ENCODE peak calls at places on chromosomes 2 and 18, in five cellular contexts. S is adrenal gland; Z is fibroblast of lung; N is pancreas; Y is CD4-positive, alpha-beta T cell. R is an unnamed sample.

GRCh38 chr2:60106836-60107529 is 446.5 kb downstream of the BCL11A start:
- DNase-seq in S (no peak), Z (no peak), N (peak), Y (no peak), R (no peak)

GRCh38 chr18:72869786-72870185 is 2.0 kb upstream of the NETO1 start:
- DNase-seq in S (no peak), Z (no peak), N (no peak), Y (no peak), R (no peak)

GRCh38 chr2:159199236-159199635 is 87.3 kb downstream of the WDSUB1 start:
- DNase-seq in S (no peak), Z (no peak), N (no peak), Y (no peak), R (no peak)

GRCh38 chr2:239274391-239275001 is 126.3 kb downstream of the HDAC4 start:
- DNase-seq in S (peak), Z (peak), N (peak), Y (no peak), R (peak)

GRCh38 chr18:25516121-25516520 is 164.2 kb upstream of the ZNF521 start:
- DNase-seq in S (no peak), Z (no peak), N (no peak), Y (no peak), R (no peak)

GRCh38 chr2:188291617-188292445 is at the start of gene GULP1:
- DNase-seq in S (peak), Z (peak), N (peak), Y (no peak), R (peak)

GRCh38 chr18:69957071-69957620 is 9.5 kb upstream of the CD226 start:
- DNase-seq in S (no peak), Z (no peak), N (no peak), Y (no peak), R (no peak)

GRCh38 chr18:47931707-47932103 is 1.2 kb upstream of the SMAD2 start:
- DNase-seq in S (peak), Z (no peak), N (no peak), Y (peak), R (no peak)

GRCh38 chr2:166468124-166469024 is 25.7 kb downstream of the SCN7A start:
- DNase-seq in S (no peak), Z (no peak), N (no peak), Y (no peak), R (peak)

GRCh38 chr2:172783091-172783898 is 47.6 kb downstream of the RAPGEF4 start:
- DNase-seq in S (peak), Z (peak), N (no peak), Y (no peak), R (peak)

GRCh38 chr18:8439091-8439490 is 170.1 kb upstream of the RAB12 start:
- DNase-seq in S (no peak), Z (no peak), N (no peak), Y (no peak), R (no peak)

GRCh38 chr18:49813071-49813320 is 337 bp downstream of the ACAA2 start:
- DNase-seq in S (peak), Z (peak), N (peak), Y (no peak), R (peak)

GRCh38 chr2:233792720-233793119 is 14.6 kb downstream of the MROH2A start:
- DNase-seq in S (no peak), Z (no peak), N (no peak), Y (no peak), R (no peak)

GRCh38 chr2:219171231-219171651 is 1.4 kb upstream of the SLC23A3 start:
- DNase-seq in S (peak), Z (peak), N (no peak), Y (peak), R (peak)

GRCh38 chr18:51340332-51340731 is 142.9 kb upstream of the MEX3C start:
- DNase-seq in S (no peak), Z (peak), N (no peak), Y (no peak), R (no peak)

GRCh38 chr2:110157153-110157793 is 41.7 kb upstream of the MALL start:
- DNase-seq in S (peak), Z (peak), N (no peak), Y (no peak), R (peak)

GRCh38 chr2:221674446-221674845 is 102.3 kb upstream of the EPHA4 start:
- DNase-seq in S (no peak), Z (peak), N (no peak), Y (no peak), R (no peak)

GRCh38 chr2:226048625-226049024 is 649.1 kb downstream of the NYAP2 start:
- DNase-seq in S (no peak), Z (peak), N (no peak), Y (no peak), R (peak)

GRCh38 chr2:192162392-192163042 is 32.2 kb downstream of the TMEFF2 start:
- DNase-seq in S (peak), Z (peak), N (no peak), Y (peak), R (peak)
- TF ChIP-seq CTCF in S (peak), Z (peak), N (peak), Y (peak), R (peak)

GRCh38 chr2:179899666-179900065 is 38.3 kb upstream of the ZNF385B start:
- DNase-seq in S (no peak), Z (no peak), N (no peak), Y (no peak), R (no peak)

GRCh38 chr2:179893616-179894015 is 32.2 kb upstream of the ZNF385B start:
- DNase-seq in S (no peak), Z (no peak), N (no peak), Y (no peak), R (no peak)

GRCh38 chr2:179900655-179901054 is 39.2 kb upstream of the ZNF385B start:
- DNase-seq in S (no peak), Z (no peak), N (no peak), Y (no peak), R (no peak)

DNA sequence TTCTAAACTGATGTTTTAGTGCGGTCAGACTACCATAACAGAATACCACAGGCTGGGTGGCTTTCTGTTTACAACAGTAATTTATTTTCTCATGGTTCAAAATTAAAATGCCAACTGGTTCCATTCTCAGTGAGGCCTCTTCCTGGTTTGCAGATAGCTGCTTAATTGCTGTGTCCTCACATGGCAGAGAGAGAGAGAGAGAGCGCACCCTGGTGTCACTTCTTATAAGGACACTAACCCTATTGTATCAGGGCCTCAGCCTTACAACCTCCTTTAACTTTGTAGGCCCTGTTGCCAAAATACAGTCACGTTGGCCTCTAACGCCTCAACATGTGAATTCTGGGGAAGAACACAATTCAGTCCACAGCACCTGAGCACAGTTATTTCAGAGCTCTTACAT is 37.5 kb upstream of the ZNF385B start:
- DNase-seq in S (no peak), Z (peak), N (no peak), Y (no peak), R (peak)
- TF ChIP-seq CTCF in S (no peak), Z (peak), N (no peak), Y (no peak), R (peak)

DNA sequence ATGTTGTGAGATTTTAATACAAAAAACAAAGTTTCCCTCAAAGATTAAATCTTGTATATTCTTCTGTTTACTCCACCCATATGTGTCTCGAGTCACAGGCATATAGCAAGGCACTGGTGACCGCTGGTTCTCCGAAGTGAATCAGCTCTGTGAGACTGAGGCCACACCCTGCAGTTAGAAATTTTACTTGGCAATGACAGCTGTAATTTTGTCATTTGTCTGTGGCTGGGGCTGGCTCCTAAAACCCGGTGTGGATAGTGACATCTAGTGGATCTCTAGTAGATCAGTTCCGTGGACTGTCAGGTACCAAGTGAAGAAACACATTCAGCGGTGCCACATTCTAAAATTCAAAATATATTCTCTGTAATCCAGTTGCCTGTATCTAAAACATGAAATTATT is 278.0 kb downstream of the NEDD4L start:
- DNase-seq in S (peak), Z (peak), N (peak), Y (peak), R (peak)
- TF ChIP-seq CTCF in S (peak), Z (peak), N (peak), Y (peak), R (peak)

DNA sequence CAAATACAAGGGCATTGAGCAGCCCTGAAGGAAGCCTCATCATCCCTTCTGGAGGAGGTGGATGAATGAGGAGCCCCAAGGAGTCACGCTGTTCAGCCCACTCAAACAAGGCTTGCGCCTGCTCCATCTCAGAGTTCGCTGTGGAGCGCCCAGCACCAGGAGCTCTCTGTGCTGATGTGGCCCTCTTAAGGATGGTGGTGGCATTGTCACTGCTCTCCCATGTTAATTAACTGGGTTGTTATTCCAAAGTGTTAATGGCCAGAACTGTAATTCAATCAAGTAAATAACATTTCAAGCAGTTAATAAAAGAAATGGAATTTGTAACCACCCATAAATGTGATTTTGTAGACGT is 726.0 kb upstream of the RAB6C start:
- DNase-seq in S (no peak), Z (no peak), N (no peak), Y (no peak), R (no peak)
- TF ChIP-seq CTCF in S (no peak), Z (no peak), N (peak), Y (no peak), R (no peak)

R was measured in cardiac fibroblast.